ENCODE peak calls at places on chromosomes 3 and 15, in nine cellular contexts. U is Ammon's horn; B is epithelial cell of esophagus; E is endodermal cell; O is activated T-cell treated with anti-CD3 and anti-CD28 coated beads for 1 hour; K is endothelial cell; T is activated CD8-positive, alpha-beta memory T cell treated with anti-CD3 and anti-CD28 coated beads for 48 hours; R is activated CD4-positive, CD25-positive, alpha-beta regulatory T cell treated with anti-CD3 and anti-CD28 coated beads, Interleukin-2, amount 50 U/mL, for 72 hours; S is colonic mucosa. F is an unnamed sample.

GRCh38 chr15:73518180-73518862 is 75.4 kb downstream of the REC114 start:
- DNase-seq in U (no peak), B (no peak), E (peak; percentile 79), O (no peak), K (no peak), T (no peak), R (no peak), S (no peak), F (no peak)

GRCh38 chr3:1092771-1093170 is at the start of gene CNTN6:
- DNase-seq in U (peak; percentile 16), B (no peak), E (no peak), O (no peak), K (no peak), T (no peak), R (no peak), S (no peak), F (no peak)

GRCh38 chr3:187954486-187955075 is 199.4 kb upstream of the LPP start:
- DNase-seq in U (no peak), B (no peak), E (no peak), O (no peak), K (no peak), T (no peak), R (no peak), S (no peak), F (no peak)

GRCh38 chr3:4343258-4343657 is 40.1 kb downstream of the SETMAR start:
- DNase-seq in U (no peak), B (peak; percentile 17), E (no peak), O (no peak), K (no peak), T (no peak), R (no peak), S (no peak), F (no peak)

GRCh38 chr3:53166781-53167291 is 5.8 kb downstream of the PRKCD start:
- DNase-seq in U (peak; percentile 81), B (no peak), E (no peak), O (no peak), K (peak; percentile 55), T (no peak), R (no peak), S (no peak), F (peak; percentile 82)

GRCh38 chr3:155870945-155871745 is 695 bp downstream of the GMPS start:
- DNase-seq in U (peak; percentile 36), B (peak; percentile 54), E (peak; percentile 78), O (peak; percentile 16), K (peak; percentile 44), T (peak; percentile 9), R (peak; percentile 55), S (peak; percentile 71), F (peak; percentile 49)

GRCh38 chr3:12868039-12869024 is 27.0 kb upstream of the RPL32 start:
- DNase-seq in U (peak; percentile 95), B (peak; percentile 85), E (peak; percentile 92), O (peak; percentile 44), K (peak; percentile 86), T (peak; percentile 35), R (peak; percentile 66), S (peak; percentile 84), F (peak; percentile 84)

GRCh38 chr3:172342097-172342659 is 106.1 kb downstream of the GHSR start:
- DNase-seq in U (no peak), B (no peak), E (no peak), O (no peak), K (no peak), T (no peak), R (no peak), S (no peak), F (no peak)

GRCh38 chr3:184563569-184563925 is 2.0 kb downstream of the EPHB3 start:
- DNase-seq in U (no peak), B (no peak), E (peak; percentile 71), O (no peak), K (no peak), T (no peak), R (no peak), S (no peak), F (no peak)

GRCh38 chr3:186642014-186642413 is 1.8 kb downstream of the FETUB start:
- DNase-seq in U (no peak), B (no peak), E (no peak), O (no peak), K (no peak), T (no peak), R (no peak), S (no peak), F (no peak)

GRCh38 chr15:44715142-44715796 is 4.0 kb downstream of the B2M start:
- DNase-seq in U (no peak), B (no peak), E (no peak), O (no peak), K (no peak), T (no peak), R (no peak), S (no peak), F (no peak)

GRCh38 chr3:100968908-100969556 is 24.2 kb downstream of the ABI3BP start:
- DNase-seq in U (no peak), B (peak; percentile 41), E (no peak), O (no peak), K (no peak), T (no peak), R (no peak), S (no peak), F (no peak)

GRCh38 chr3:40623567-40623966 is 98.8 kb downstream of the ZNF621 start:
- DNase-seq in U (no peak), B (peak; percentile 81), E (no peak), O (no peak), K (no peak), T (no peak), R (no peak), S (peak; percentile 22), F (peak; percentile 88)

GRCh38 chr3:139159356-139159755 is 114.7 kb upstream of the PRR23C start:
- DNase-seq in U (no peak), B (no peak), E (no peak), O (no peak), K (no peak), T (no peak), R (no peak), S (no peak), F (no peak)

GRCh38 chr3:178703268-178703975 is 167.2 kb downstream of the KCNMB2 start:
- DNase-seq in U (no peak), B (peak; percentile 93), E (no peak), O (no peak), K (no peak), T (no peak), R (no peak), S (no peak), F (no peak)

GRCh38 chr3:28218071-28218916 is 23.1 kb upstream of the CMC1 start:
- DNase-seq in U (no peak), B (no peak), E (no peak), O (no peak), K (no peak), T (no peak), R (no peak), S (no peak), F (no peak)

GRCh38 chr15:96415513-96416217 is 85.2 kb downstream of the NR2F2 start:
- DNase-seq in U (no peak), B (no peak), E (no peak), O (no peak), K (no peak), T (no peak), R (no peak), S (no peak), F (no peak)

GRCh38 chr3:49641292-49641691 is 32.9 kb upstream of the APEH start:
- DNase-seq in U (no peak), B (no peak), E (no peak), O (no peak), K (no peak), T (no peak), R (no peak), S (no peak), F (no peak)

GRCh38 chr15:86162172-86162591 is 82.5 kb downstream of the AGBL1 start:
- DNase-seq in U (peak; percentile 34), B (no peak), E (no peak), O (no peak), K (no peak), T (no peak), R (no peak), S (no peak), F (no peak)

GRCh38 chr15:91632981-91633380 is 220.5 kb upstream of the SLCO3A1 start:
- DNase-seq in U (no peak), B (no peak), E (no peak), O (no peak), K (no peak), T (no peak), R (no peak), S (no peak), F (no peak)

GRCh38 chr3:149744151-149744550 is 8.1 kb downstream of the COMMD2 start:
- DNase-seq in U (no peak), B (no peak), E (no peak), O (no peak), K (no peak), T (no peak), R (no peak), S (no peak), F (no peak)

GRCh38 chr15:99279290-99279689 is 28.0 kb downstream of the LRRC28 start:
- DNase-seq in U (no peak), B (no peak), E (no peak), O (no peak), K (no peak), T (no peak), R (no peak), S (no peak), F (no peak)

GRCh38 chr3:51389423-51390183 is 1.5 kb upstream of the RBM15B start:
- DNase-seq in U (peak; percentile 70), B (peak; percentile 61), E (peak; percentile 85), O (peak; percentile 41), K (peak; percentile 63), T (no peak), R (no peak), S (peak; percentile 63), F (no peak)

GRCh38 chr15:78397382-78397781 is 40.6 kb upstream of the IREB2 start:
- DNase-seq in U (no peak), B (no peak), E (no peak), O (no peak), K (no peak), T (no peak), R (no peak), S (no peak), F (no peak)

GRCh38 chr3:114586119-114586518 is 292.3 kb downstream of the TIGIT start:
- DNase-seq in U (no peak), B (no peak), E (no peak), O (no peak), K (no peak), T (no peak), R (no peak), S (no peak), F (no peak)

GRCh38 chr3:125078961-125079674 is 23.3 kb upstream of the HEG1 start:
- DNase-seq in U (no peak), B (no peak), E (no peak), O (no peak), K (no peak), T (no peak), R (no peak), S (no peak), F (no peak)

GRCh38 chr3:155747867-155748266 is 3.0 kb upstream of the PLCH1 start:
- DNase-seq in U (no peak), B (no peak), E (no peak), O (no peak), K (no peak), T (no peak), R (no peak), S (no peak), F (no peak)

GRCh38 chr3:177441813-177442646 is 244.7 kb upstream of the TBL1XR1 start:
- DNase-seq in U (peak; percentile 48), B (no peak), E (no peak), O (no peak), K (no peak), T (no peak), R (no peak), S (no peak), F (no peak)

GRCh38 chr3:180563411-180563810 is 38.6 kb upstream of the TTC14 start:
- DNase-seq in U (peak; percentile 8), B (no peak), E (no peak), O (no peak), K (no peak), T (no peak), R (no peak), S (no peak), F (no peak)

GRCh38 chr3:193348686-193349085 is 29.9 kb downstream of the ATP13A5 start:
- DNase-seq in U (no peak), B (no peak), E (no peak), O (no peak), K (no peak), T (no peak), R (no peak), S (no peak), F (no peak)

GRCh38 chr15:54567408-54568040 is 589.3 kb downstream of the UNC13C start:
- DNase-seq in U (no peak), B (no peak), E (no peak), O (no peak), K (no peak), T (no peak), R (no peak), S (no peak), F (no peak)